ENCODE peak calls at places on chromosomes 12 and 14, in five cellular contexts. F is lung, Y is transverse colon, O is fibroblast of villous mesenchyme, Z is mucosa of descending colon. G is an unnamed sample.

GRCh38 chr14:32224731-32225377 is 21.8 kb upstream of the RNU6-8 start:
- DNase-seq in F (no peak), Y (no peak), O (peak), Z (no peak), G (peak)

GRCh38 chr14:92945959-92946846 is 23.3 kb downstream of the CHGA start:
- DNase-seq in F (peak), Y (peak), O (peak), Z (peak), G (peak)

GRCh38 chr14:99507860-99508640 is 26.8 kb downstream of the CCNK start:
- DNase-seq in F (peak), Y (no peak), O (no peak), Z (no peak), G (no peak)

GRCh38 chr12:15770581-15770980 is 18.6 kb downstream of the EPS8 start:
- DNase-seq in F (no peak), Y (no peak), O (no peak), Z (no peak), G (no peak)

GRCh38 chr12:57248934-57249742 is 1.8 kb downstream of the STAC3 start:
- DNase-seq in F (no peak), Y (no peak), O (no peak), Z (no peak), G (no peak)

GRCh38 chr14:99534863-99535262 is 53.7 kb downstream of the CCNK start:
- DNase-seq in F (no peak), Y (no peak), O (no peak), Z (no peak), G (no peak)

GRCh38 chr14:33936391-33936790 is 14.5 kb downstream of the EGLN3 start:
- DNase-seq in F (no peak), Y (no peak), O (no peak), Z (no peak), G (no peak)

GRCh38 chr14:69865701-69866365 is 13.4 kb upstream of the SMOC1 start:
- DNase-seq in F (no peak), Y (no peak), O (no peak), Z (no peak), G (no peak)

GRCh38 chr12:115354007-115354452 is 670.1 kb upstream of the TBX3 start:
- DNase-seq in F (peak), Y (peak), O (peak), Z (no peak), G (peak)

GRCh38 chr14:28785096-28785952 is 18.7 kb downstream of the FOXG1 start:
- DNase-seq in F (no peak), Y (no peak), O (no peak), Z (no peak), G (peak)

GRCh38 chr12:49662998-49663843 is 39.9 kb downstream of the PRPF40B start:
- DNase-seq in F (peak), Y (peak), O (peak), Z (peak), G (peak)

GRCh38 chr12:4802841-4803240 is 82.6 kb downstream of the GALNT8 start:
- DNase-seq in F (no peak), Y (no peak), O (no peak), Z (no peak), G (no peak)

GRCh38 chr14:48023881-48024280 is 348.5 kb upstream of the MDGA2 start:
- DNase-seq in F (peak), Y (no peak), O (no peak), Z (no peak), G (peak)

GRCh38 chr12:125038976-125039625 is 26.1 kb upstream of the AACS start:
- DNase-seq in F (no peak), Y (no peak), O (no peak), Z (no peak), G (no peak)

GRCh38 chr12:92299344-92299743 is 153.7 kb upstream of the BTG1 start:
- DNase-seq in F (no peak), Y (no peak), O (no peak), Z (no peak), G (no peak)
- H3K4me3 ChIP-seq in F (no peak), Y (no peak), O (no peak), Z (no peak), G (no peak)

GRCh38 chr14:41609704-41610183 is 3.1 kb downstream of the LRFN5 start:
- DNase-seq in F (no peak), Y (no peak), O (peak), Z (peak), G (peak)
- TF ChIP-seq CTCF in F (no peak), Y (no peak), O (no peak), Z (no peak), G (no peak)

DNA sequence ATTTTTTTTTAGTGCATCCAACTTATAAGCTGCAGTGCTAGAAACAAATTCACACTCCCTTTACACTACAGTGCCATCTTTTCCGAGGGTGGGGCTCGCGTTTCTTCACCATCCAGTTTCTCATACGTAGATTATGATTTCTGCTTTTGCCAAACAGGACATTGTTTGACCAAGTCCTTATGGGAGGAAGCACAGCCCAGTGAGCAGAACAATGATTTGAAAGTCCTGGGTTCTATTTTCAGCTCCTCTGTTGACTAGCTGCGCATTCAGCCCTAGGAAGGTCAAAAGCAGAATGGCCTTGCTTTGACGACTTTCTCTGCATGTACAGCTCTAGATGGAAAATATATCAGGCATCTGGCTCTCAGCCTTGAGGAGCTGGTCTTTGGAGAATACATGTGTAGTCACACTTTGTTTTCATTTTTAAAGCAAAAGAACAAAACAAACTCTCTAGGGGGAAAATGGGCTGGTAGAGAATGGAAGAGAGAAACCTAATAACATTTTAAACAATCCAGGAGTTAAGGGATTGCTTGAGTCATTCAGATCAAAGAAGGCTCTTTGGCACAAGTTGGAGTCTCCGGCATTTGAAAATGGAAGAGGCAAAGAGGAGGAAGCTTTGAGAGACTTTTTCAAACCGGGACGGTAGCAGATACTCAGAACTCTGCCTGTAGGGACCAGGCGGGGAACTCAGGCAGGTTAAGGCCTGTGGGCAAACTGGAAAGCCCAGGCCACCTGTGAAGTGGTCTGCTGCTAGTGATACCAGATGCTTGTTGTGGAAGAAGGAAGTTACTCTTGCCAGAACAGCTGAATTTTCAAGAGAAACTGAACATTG is 257.3 kb upstream of the PLEKHG7 start:
- DNase-seq in F (no peak), Y (peak), O (peak), Z (peak), G (peak)
- H3K4me3 ChIP-seq in F (no peak), Y (no peak), O (no peak), Z (no peak), G (no peak)

GRCh38 chr12:13162904-13163303 is 33.6 kb upstream of the EMP1 start:
- DNase-seq in F (no peak), Y (no peak), O (no peak), Z (no peak), G (no peak)

GRCh38 chr12:13163868-13164267 is 32.7 kb upstream of the EMP1 start:
- DNase-seq in F (peak), Y (no peak), O (no peak), Z (no peak), G (no peak)

GRCh38 chr12:13164859-13165577 is 31.5 kb upstream of the EMP1 start:
- DNase-seq in F (no peak), Y (no peak), O (no peak), Z (no peak), G (no peak)

GRCh38 chr12:13164271-13164670 is 32.3 kb upstream of the EMP1 start:
- DNase-seq in F (peak), Y (no peak), O (no peak), Z (no peak), G (no peak)

DNA sequence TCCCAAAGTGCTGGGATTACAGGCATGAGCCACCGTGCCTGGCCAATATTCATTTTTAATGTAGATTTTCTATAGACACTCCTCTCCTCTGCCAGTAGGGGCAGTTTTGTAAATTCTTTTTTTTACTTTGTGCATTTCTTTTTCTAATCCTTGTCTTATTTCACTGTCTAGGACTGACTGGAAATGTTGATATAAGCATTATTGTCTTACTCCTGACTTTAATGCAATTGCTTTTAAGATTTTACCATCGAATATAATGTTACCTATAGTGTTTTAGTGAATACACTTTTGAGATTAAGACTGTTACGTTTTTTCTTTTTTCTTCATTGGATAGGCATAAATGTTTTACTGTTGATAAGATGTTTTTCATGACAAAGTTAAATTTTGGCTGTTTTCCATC is 35.4 kb upstream of the EMP1 start:
- DNase-seq in F (no peak), Y (no peak), O (no peak), Z (no peak), G (no peak)
- TF ChIP-seq CTCF in F (no peak), Y (no peak), O (peak), Z (no peak), G (peak)

G was measured in cardiac fibroblast.